ENCODE peak calls at places on chromosomes 2 and 18, in ten cellular contexts. One of them, this sample, is unnamed.

GRCh38 chr18:58213445-58213844 is 169.4 kb downstream of the NEDD4L start:
- DNase-seq in IMR-90: peak; percentile 93
- DNase-seq in HepG2: no peak
- DNase-seq in esophagus muscularis mucosa: peak; percentile 34
- DNase-seq in ovary: no peak
- DNase-seq in endothelial cell of umbilical vein: no peak
- DNase-seq in heart left ventricle: no peak
- DNase-seq in stomach: no peak
- DNase-seq in testis: no peak
- DNase-seq in adrenal gland: no peak
- DNase-seq in this sample: no peak

GRCh38 chr2:29042581-29043075 is 31.7 kb downstream of the PCARE start:
- DNase-seq in IMR-90: peak; percentile 70
- DNase-seq in HepG2: no peak
- DNase-seq in esophagus muscularis mucosa: no peak
- DNase-seq in ovary: peak; percentile 85
- DNase-seq in endothelial cell of umbilical vein: peak; percentile 14
- DNase-seq in heart left ventricle: peak; percentile 53
- DNase-seq in stomach: no peak
- DNase-seq in testis: peak; percentile 70
- DNase-seq in adrenal gland: peak; percentile 52
- DNase-seq in this sample: no peak

GRCh38 chr18:26133652-26134051 is at the start of gene PSMA8:
- DNase-seq in IMR-90: no peak
- DNase-seq in HepG2: no peak
- DNase-seq in esophagus muscularis mucosa: no peak
- DNase-seq in ovary: peak; percentile 12
- DNase-seq in endothelial cell of umbilical vein: peak; percentile 1
- DNase-seq in heart left ventricle: peak; percentile 23
- DNase-seq in stomach: no peak
- DNase-seq in testis: peak; percentile 69
- DNase-seq in adrenal gland: peak; percentile 17
- DNase-seq in this sample: no peak

GRCh38 chr2:10397878-10398277 is 50.2 kb downstream of the ODC1 start:
- DNase-seq in IMR-90: no peak
- DNase-seq in HepG2: no peak
- DNase-seq in esophagus muscularis mucosa: no peak
- DNase-seq in ovary: no peak
- DNase-seq in endothelial cell of umbilical vein: no peak
- DNase-seq in heart left ventricle: no peak
- DNase-seq in stomach: no peak
- DNase-seq in testis: no peak
- DNase-seq in adrenal gland: no peak
- DNase-seq in this sample: no peak

GRCh38 chr2:1742680-1743395 is 1.5 kb downstream of the PXDN start:
- DNase-seq in IMR-90: peak; percentile 90
- DNase-seq in HepG2: no peak
- DNase-seq in esophagus muscularis mucosa: peak; percentile 95
- DNase-seq in ovary: peak; percentile 84
- DNase-seq in endothelial cell of umbilical vein: peak; percentile 88
- DNase-seq in heart left ventricle: peak; percentile 82
- DNase-seq in stomach: peak; percentile 36
- DNase-seq in testis: peak; percentile 79
- DNase-seq in adrenal gland: no peak
- DNase-seq in this sample: peak; percentile 69

GRCh38 chr2:60764736-60765534 is 8.9 kb downstream of the PAPOLG start:
- DNase-seq in IMR-90: peak; percentile 7
- DNase-seq in HepG2: no peak
- DNase-seq in esophagus muscularis mucosa: no peak
- DNase-seq in ovary: no peak
- DNase-seq in endothelial cell of umbilical vein: no peak
- DNase-seq in heart left ventricle: no peak
- DNase-seq in stomach: no peak
- DNase-seq in testis: no peak
- DNase-seq in adrenal gland: no peak
- DNase-seq in this sample: no peak

GRCh38 chr2:198994678-198995077 is 463.1 kb downstream of the SATB2 start:
- DNase-seq in IMR-90: no peak
- DNase-seq in HepG2: no peak
- DNase-seq in esophagus muscularis mucosa: no peak
- DNase-seq in ovary: no peak
- DNase-seq in endothelial cell of umbilical vein: no peak
- DNase-seq in heart left ventricle: no peak
- DNase-seq in stomach: no peak
- DNase-seq in testis: no peak
- DNase-seq in adrenal gland: no peak
- DNase-seq in this sample: no peak

GRCh38 chr2:240935101-240935876 is 29.2 kb downstream of the CROCC2 start:
- DNase-seq in IMR-90: no peak
- DNase-seq in HepG2: no peak
- DNase-seq in esophagus muscularis mucosa: no peak
- DNase-seq in ovary: peak; percentile 4
- DNase-seq in endothelial cell of umbilical vein: no peak
- DNase-seq in heart left ventricle: peak; percentile 10
- DNase-seq in stomach: peak; percentile 19
- DNase-seq in testis: peak; percentile 14
- DNase-seq in adrenal gland: peak; percentile 9
- DNase-seq in this sample: peak; percentile 35

GRCh38 chr18:9898792-9899549 is 13.2 kb downstream of the TXNDC2 start:
- DNase-seq in IMR-90: peak; percentile 37
- DNase-seq in HepG2: peak; percentile 75
- DNase-seq in esophagus muscularis mucosa: no peak
- DNase-seq in ovary: no peak
- DNase-seq in endothelial cell of umbilical vein: peak; percentile 15
- DNase-seq in heart left ventricle: no peak
- DNase-seq in stomach: no peak
- DNase-seq in testis: no peak
- DNase-seq in adrenal gland: peak; percentile 41
- DNase-seq in this sample: no peak

DNA sequence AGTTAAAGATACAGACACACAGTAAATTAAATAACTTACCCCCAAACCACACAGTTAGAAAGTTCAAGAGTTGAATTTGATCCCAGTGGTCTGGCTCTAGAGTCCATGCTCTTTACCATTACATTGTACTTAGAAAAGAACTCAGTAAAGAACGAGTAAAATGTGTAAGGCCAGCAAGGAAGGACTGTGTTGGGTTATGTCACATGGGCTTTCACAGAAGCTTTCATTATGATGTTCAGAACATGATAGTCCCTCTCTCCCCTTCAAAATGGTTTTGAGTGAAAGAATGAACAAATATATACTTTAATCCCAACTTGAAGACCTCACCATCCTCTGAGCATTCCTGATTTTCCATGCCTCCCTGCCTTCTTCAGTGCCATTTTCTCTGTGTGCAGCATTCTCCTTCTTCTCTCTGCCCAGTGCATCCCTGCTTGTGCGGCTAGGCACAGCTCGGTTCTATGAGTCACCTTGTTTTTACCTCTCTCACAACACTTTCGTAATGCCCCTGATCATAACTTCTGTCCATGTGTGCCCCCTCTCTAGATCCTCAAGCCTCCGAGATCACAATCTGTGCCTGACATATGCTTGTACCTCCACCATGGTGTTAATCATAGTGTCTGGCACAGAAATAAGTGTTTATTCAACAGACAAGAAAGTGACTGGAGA is 22.0 kb downstream of the RASGRP3 start:
- DNase-seq in IMR-90: no peak
- DNase-seq in HepG2: no peak
- DNase-seq in esophagus muscularis mucosa: no peak
- DNase-seq in ovary: no peak
- DNase-seq in endothelial cell of umbilical vein: no peak
- DNase-seq in heart left ventricle: no peak
- DNase-seq in stomach: no peak
- DNase-seq in testis: no peak
- DNase-seq in adrenal gland: no peak
- DNase-seq in this sample: no peak
- TF ChIP-seq POLR2A in IMR-90: no peak
- TF ChIP-seq POLR2A in HepG2: no peak
- TF ChIP-seq POLR2A in esophagus muscularis mucosa: no peak
- TF ChIP-seq POLR2A in ovary: no peak
- TF ChIP-seq POLR2A in endothelial cell of umbilical vein: no peak
- TF ChIP-seq POLR2A in heart left ventricle: no peak
- TF ChIP-seq POLR2A in stomach: no peak
- TF ChIP-seq POLR2A in testis: no peak
- TF ChIP-seq POLR2A in adrenal gland: no peak
- TF ChIP-seq POLR2A in this sample: no peak

DNA sequence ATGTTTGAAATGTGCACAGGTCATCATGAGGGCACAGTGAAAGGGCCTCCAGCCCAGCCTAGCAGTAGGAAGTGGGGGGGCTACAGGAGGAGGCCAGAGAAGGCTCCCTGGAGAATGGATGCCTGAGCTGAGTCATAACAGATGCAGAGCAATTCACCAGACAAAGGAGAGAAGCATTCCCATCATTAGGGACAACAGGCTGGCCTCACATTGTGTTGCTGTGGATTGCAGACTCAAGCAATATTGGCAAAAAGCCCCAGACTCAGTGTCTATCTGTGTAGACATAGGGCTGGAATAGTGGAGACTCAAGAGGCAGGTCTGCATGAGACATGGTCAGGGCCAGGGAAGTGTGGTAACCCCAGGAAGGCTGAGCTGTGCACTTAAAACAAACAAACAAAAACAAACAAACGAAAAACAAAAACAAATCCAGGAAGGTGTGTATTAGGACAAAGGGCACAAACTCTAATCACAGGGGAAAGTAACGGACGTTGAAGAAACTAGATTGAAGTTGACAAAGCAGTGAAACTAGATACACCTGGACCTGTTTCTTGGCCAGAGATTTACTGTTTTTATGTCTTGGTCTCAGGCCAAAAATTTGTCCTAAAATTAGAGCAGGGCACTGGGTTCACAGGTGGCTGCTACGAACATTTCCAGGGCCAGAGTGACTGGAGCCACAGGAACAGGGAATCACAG is 329.7 kb downstream of the DLGAP1 start:
- DNase-seq in IMR-90: no peak
- DNase-seq in HepG2: no peak
- DNase-seq in esophagus muscularis mucosa: no peak
- DNase-seq in ovary: no peak
- DNase-seq in endothelial cell of umbilical vein: no peak
- DNase-seq in heart left ventricle: peak; percentile 40
- DNase-seq in stomach: no peak
- DNase-seq in testis: no peak
- DNase-seq in adrenal gland: no peak
- DNase-seq in this sample: no peak
- H3K4me1 ChIP-seq in IMR-90: no peaks in the 10 kb centered on the region
- H3K4me1 ChIP-seq in HepG2: no peaks in the 10 kb centered on the region
- H3K4me1 ChIP-seq in esophagus muscularis mucosa: peaks cover 8% of the 10 kb centered on the region
- H3K4me1 ChIP-seq in ovary: no peaks in the 10 kb centered on the region
- H3K4me1 ChIP-seq in endothelial cell of umbilical vein: no peaks in the 10 kb centered on the region
- H3K4me1 ChIP-seq in heart left ventricle: peaks cover 16% of the 10 kb centered on the region
- H3K4me1 ChIP-seq in stomach: peaks cover 9% of the 10 kb centered on the region
- H3K4me1 ChIP-seq in testis: no peaks in the 10 kb centered on the region
- H3K4me1 ChIP-seq in adrenal gland: no peaks in the 10 kb centered on the region
- H3K4me1 ChIP-seq in this sample: no peaks in the 10 kb centered on the region

GRCh38 chr18:3067213-3068118 is 54.5 kb upstream of the LPIN2 start:
- DNase-seq in IMR-90: no peak
- DNase-seq in HepG2: no peak
- DNase-seq in esophagus muscularis mucosa: peak; percentile 90
- DNase-seq in ovary: no peak
- DNase-seq in endothelial cell of umbilical vein: no peak
- DNase-seq in heart left ventricle: no peak
- DNase-seq in stomach: no peak
- DNase-seq in testis: no peak
- DNase-seq in adrenal gland: no peak
- DNase-seq in this sample: no peak
- H3K27ac ChIP-seq in IMR-90: no peak overlapping the region
- H3K27ac ChIP-seq in HepG2: no peak overlapping the region
- H3K27ac ChIP-seq in esophagus muscularis mucosa: no peak overlapping the region
- H3K27ac ChIP-seq in ovary: no peak overlapping the region
- H3K27ac ChIP-seq in endothelial cell of umbilical vein: no peak overlapping the region
- H3K27ac ChIP-seq in heart left ventricle: no peak overlapping the region
- H3K27ac ChIP-seq in stomach: no peak overlapping the region
- H3K27ac ChIP-seq in testis: no peak overlapping the region
- H3K27ac ChIP-seq in adrenal gland: no peak overlapping the region
- H3K27ac ChIP-seq in this sample: no peak overlapping the region

DNA sequence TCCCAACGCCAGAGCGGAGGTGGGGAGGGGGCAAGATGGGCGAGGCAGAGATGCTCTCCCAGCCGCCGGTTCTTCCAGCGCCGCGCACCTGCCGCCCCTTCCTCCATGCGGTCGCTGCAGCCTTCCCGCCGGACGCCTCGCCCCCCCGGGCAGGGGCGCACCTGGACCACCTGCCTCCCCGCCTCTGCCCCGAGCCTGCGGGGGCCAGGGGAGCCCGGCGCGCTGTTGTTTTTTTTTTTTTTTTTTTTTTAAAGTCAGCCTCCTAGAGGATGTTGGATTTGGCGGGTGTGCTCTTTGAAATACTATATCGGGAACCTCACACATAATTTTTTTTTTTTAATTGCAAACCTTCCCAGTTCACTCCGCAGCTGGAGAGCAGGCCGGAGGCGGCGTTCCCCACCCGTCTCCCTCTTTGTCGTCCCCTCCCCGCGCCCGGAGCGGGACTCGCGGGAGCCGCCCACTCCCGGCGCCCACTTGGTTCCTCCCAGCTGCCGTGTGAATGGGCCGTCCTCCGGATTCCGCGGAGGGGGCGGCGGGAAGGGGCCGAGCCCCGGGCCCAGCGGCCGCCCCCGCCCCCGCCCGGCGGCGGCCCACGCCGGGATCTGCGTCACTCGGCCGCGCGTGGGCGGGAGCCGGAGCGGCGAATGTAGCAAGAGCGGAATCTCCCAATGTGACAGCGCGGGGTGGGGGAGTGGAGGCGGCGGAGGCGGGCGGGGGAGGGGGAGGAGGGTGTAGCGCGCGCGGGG is 421 bp upstream of the NAB1 start:
- DNase-seq in IMR-90: peak; percentile 88
- DNase-seq in HepG2: peak; percentile 58
- DNase-seq in esophagus muscularis mucosa: no peak
- DNase-seq in ovary: peak; percentile 89
- DNase-seq in endothelial cell of umbilical vein: peak; percentile 83
- DNase-seq in heart left ventricle: peak; percentile 96
- DNase-seq in stomach: peak; percentile 86
- DNase-seq in testis: peak; percentile 89
- DNase-seq in adrenal gland: peak; percentile 93
- DNase-seq in this sample: peak; percentile 90
- TF ChIP-seq POLR2A in IMR-90: no peak
- TF ChIP-seq POLR2A in HepG2: peak; percentile 50
- TF ChIP-seq POLR2A in esophagus muscularis mucosa: peak; percentile 18
- TF ChIP-seq POLR2A in ovary: peak; percentile 44
- TF ChIP-seq POLR2A in endothelial cell of umbilical vein: peak; percentile 38
- TF ChIP-seq POLR2A in heart left ventricle: peak; percentile 79
- TF ChIP-seq POLR2A in stomach: no peak
- TF ChIP-seq POLR2A in testis: no peak
- TF ChIP-seq POLR2A in adrenal gland: peak; percentile 50
- TF ChIP-seq POLR2A in this sample: peak; percentile 44

This sample was measured in Peyer's patch.